ENCODE peak calls at places on chromosomes 6 and 20, in ten cellular contexts. One of them, this sample, is unnamed.

GRCh38 chr20:58691773-58692578 is 624 bp upstream of the NPEPL1 start:
- DNase-seq in T-helper 2 cell: no peak
- DNase-seq in effector memory CD8-positive, alpha-beta T cell: peak; percentile 11
- DNase-seq in neuronal stem cell: no peak
- DNase-seq in mucosa of descending colon: peak; percentile 24
- DNase-seq in AG04450: no peak
- DNase-seq in C1 segment of cervical spinal cord: no peak
- DNase-seq in stimulated activated naive CD4-positive, alpha-beta T cell: no peak
- DNase-seq in T-helper 1 cell: no peak
- DNase-seq in GM13976: no peak
- DNase-seq in this sample: no peak

GRCh38 chr6:101539510-101540245 is 146.2 kb downstream of the GRIK2 start:
- DNase-seq in T-helper 2 cell: no peak
- DNase-seq in effector memory CD8-positive, alpha-beta T cell: no peak
- DNase-seq in neuronal stem cell: no peak
- DNase-seq in mucosa of descending colon: no peak
- DNase-seq in AG04450: no peak
- DNase-seq in C1 segment of cervical spinal cord: no peak
- DNase-seq in stimulated activated naive CD4-positive, alpha-beta T cell: no peak
- DNase-seq in T-helper 1 cell: no peak
- DNase-seq in GM13976: no peak
- DNase-seq in this sample: no peak

GRCh38 chr20:64058536-64058935 is 4.5 kb upstream of the TCEA2 start:
- DNase-seq in T-helper 2 cell: no peak
- DNase-seq in effector memory CD8-positive, alpha-beta T cell: no peak
- DNase-seq in neuronal stem cell: no peak
- DNase-seq in mucosa of descending colon: no peak
- DNase-seq in AG04450: no peak
- DNase-seq in C1 segment of cervical spinal cord: no peak
- DNase-seq in stimulated activated naive CD4-positive, alpha-beta T cell: no peak
- DNase-seq in T-helper 1 cell: no peak
- DNase-seq in GM13976: no peak
- DNase-seq in this sample: no peak

GRCh38 chr6:129709451-129709908 is 497 bp downstream of the ARHGAP18 start:
- DNase-seq in T-helper 2 cell: no peak
- DNase-seq in effector memory CD8-positive, alpha-beta T cell: no peak
- DNase-seq in neuronal stem cell: no peak
- DNase-seq in mucosa of descending colon: peak; percentile 26
- DNase-seq in AG04450: peak; percentile 26
- DNase-seq in C1 segment of cervical spinal cord: no peak
- DNase-seq in stimulated activated naive CD4-positive, alpha-beta T cell: no peak
- DNase-seq in T-helper 1 cell: no peak
- DNase-seq in GM13976: no peak
- DNase-seq in this sample: no peak

GRCh38 chr6:1335367-1336037 is 23.6 kb downstream of the FOXQ1 start:
- DNase-seq in T-helper 2 cell: no peak
- DNase-seq in effector memory CD8-positive, alpha-beta T cell: no peak
- DNase-seq in neuronal stem cell: no peak
- DNase-seq in mucosa of descending colon: peak; percentile 57
- DNase-seq in AG04450: no peak
- DNase-seq in C1 segment of cervical spinal cord: no peak
- DNase-seq in stimulated activated naive CD4-positive, alpha-beta T cell: no peak
- DNase-seq in T-helper 1 cell: no peak
- DNase-seq in GM13976: no peak
- DNase-seq in this sample: no peak

GRCh38 chr6:105649192-105649591 is 246.3 kb upstream of the PREP start:
- DNase-seq in T-helper 2 cell: no peak
- DNase-seq in effector memory CD8-positive, alpha-beta T cell: no peak
- DNase-seq in neuronal stem cell: no peak
- DNase-seq in mucosa of descending colon: no peak
- DNase-seq in AG04450: no peak
- DNase-seq in C1 segment of cervical spinal cord: no peak
- DNase-seq in stimulated activated naive CD4-positive, alpha-beta T cell: no peak
- DNase-seq in T-helper 1 cell: no peak
- DNase-seq in GM13976: no peak
- DNase-seq in this sample: no peak

GRCh38 chr6:68834561-68834960 is 199.5 kb downstream of the ADGRB3 start:
- DNase-seq in T-helper 2 cell: no peak
- DNase-seq in effector memory CD8-positive, alpha-beta T cell: no peak
- DNase-seq in neuronal stem cell: no peak
- DNase-seq in mucosa of descending colon: no peak
- DNase-seq in AG04450: no peak
- DNase-seq in C1 segment of cervical spinal cord: no peak
- DNase-seq in stimulated activated naive CD4-positive, alpha-beta T cell: no peak
- DNase-seq in T-helper 1 cell: no peak
- DNase-seq in GM13976: no peak
- DNase-seq in this sample: no peak

GRCh38 chr6:35298625-35299140 is 1.1 kb downstream of the DEF6 start:
- DNase-seq in T-helper 2 cell: no peak
- DNase-seq in effector memory CD8-positive, alpha-beta T cell: no peak
- DNase-seq in neuronal stem cell: no peak
- DNase-seq in mucosa of descending colon: no peak
- DNase-seq in AG04450: no peak
- DNase-seq in C1 segment of cervical spinal cord: no peak
- DNase-seq in stimulated activated naive CD4-positive, alpha-beta T cell: no peak
- DNase-seq in T-helper 1 cell: no peak
- DNase-seq in GM13976: no peak
- DNase-seq in this sample: no peak

GRCh38 chr6:1893470-1894130 is 283.9 kb downstream of the FOXC1 start:
- DNase-seq in T-helper 2 cell: no peak
- DNase-seq in effector memory CD8-positive, alpha-beta T cell: no peak
- DNase-seq in neuronal stem cell: no peak
- DNase-seq in mucosa of descending colon: no peak
- DNase-seq in AG04450: no peak
- DNase-seq in C1 segment of cervical spinal cord: no peak
- DNase-seq in stimulated activated naive CD4-positive, alpha-beta T cell: no peak
- DNase-seq in T-helper 1 cell: no peak
- DNase-seq in GM13976: no peak
- DNase-seq in this sample: no peak

GRCh38 chr20:51500311-51500710 is 42.2 kb downstream of the NFATC2 start:
- DNase-seq in T-helper 2 cell: no peak
- DNase-seq in effector memory CD8-positive, alpha-beta T cell: peak; percentile 52
- DNase-seq in neuronal stem cell: no peak
- DNase-seq in mucosa of descending colon: no peak
- DNase-seq in AG04450: no peak
- DNase-seq in C1 segment of cervical spinal cord: no peak
- DNase-seq in stimulated activated naive CD4-positive, alpha-beta T cell: peak; percentile 18
- DNase-seq in T-helper 1 cell: peak; percentile 39
- DNase-seq in GM13976: peak; percentile 87
- DNase-seq in this sample: no peak

GRCh38 chr6:153084393-153084792 is 46.7 kb downstream of the RGS17 start:
- DNase-seq in T-helper 2 cell: no peak
- DNase-seq in effector memory CD8-positive, alpha-beta T cell: no peak
- DNase-seq in neuronal stem cell: no peak
- DNase-seq in mucosa of descending colon: no peak
- DNase-seq in AG04450: peak; percentile 8
- DNase-seq in C1 segment of cervical spinal cord: no peak
- DNase-seq in stimulated activated naive CD4-positive, alpha-beta T cell: no peak
- DNase-seq in T-helper 1 cell: no peak
- DNase-seq in GM13976: no peak
- DNase-seq in this sample: no peak

GRCh38 chr6:125363360-125364121 is 61.8 kb upstream of the HDDC2 start:
- DNase-seq in T-helper 2 cell: no peak
- DNase-seq in effector memory CD8-positive, alpha-beta T cell: no peak
- DNase-seq in neuronal stem cell: peak; percentile 77
- DNase-seq in mucosa of descending colon: no peak
- DNase-seq in AG04450: no peak
- DNase-seq in C1 segment of cervical spinal cord: no peak
- DNase-seq in stimulated activated naive CD4-positive, alpha-beta T cell: no peak
- DNase-seq in T-helper 1 cell: no peak
- DNase-seq in GM13976: peak; percentile 17
- DNase-seq in this sample: no peak

GRCh38 chr20:59603727-59604608 is at the start of gene PHACTR3:
- DNase-seq in T-helper 2 cell: no peak
- DNase-seq in effector memory CD8-positive, alpha-beta T cell: no peak
- DNase-seq in neuronal stem cell: peak; percentile 27
- DNase-seq in mucosa of descending colon: no peak
- DNase-seq in AG04450: no peak
- DNase-seq in C1 segment of cervical spinal cord: no peak
- DNase-seq in stimulated activated naive CD4-positive, alpha-beta T cell: no peak
- DNase-seq in T-helper 1 cell: no peak
- DNase-seq in GM13976: no peak
- DNase-seq in this sample: no peak

GRCh38 chr6:36636687-36637418 is 41.7 kb upstream of the CDKN1A start:
- DNase-seq in T-helper 2 cell: no peak
- DNase-seq in effector memory CD8-positive, alpha-beta T cell: no peak
- DNase-seq in neuronal stem cell: no peak
- DNase-seq in mucosa of descending colon: no peak
- DNase-seq in AG04450: no peak
- DNase-seq in C1 segment of cervical spinal cord: no peak
- DNase-seq in stimulated activated naive CD4-positive, alpha-beta T cell: no peak
- DNase-seq in T-helper 1 cell: no peak
- DNase-seq in GM13976: no peak
- DNase-seq in this sample: no peak

GRCh38 chr20:53751394-53752368 is 158.0 kb upstream of the ZNF217 start:
- DNase-seq in T-helper 2 cell: no peak
- DNase-seq in effector memory CD8-positive, alpha-beta T cell: no peak
- DNase-seq in neuronal stem cell: no peak
- DNase-seq in mucosa of descending colon: peak; percentile 50
- DNase-seq in AG04450: no peak
- DNase-seq in C1 segment of cervical spinal cord: no peak
- DNase-seq in stimulated activated naive CD4-positive, alpha-beta T cell: no peak
- DNase-seq in T-helper 1 cell: no peak
- DNase-seq in GM13976: no peak
- DNase-seq in this sample: no peak

GRCh38 chr6:3392930-3393575 is 63.8 kb downstream of the SLC22A23 start:
- DNase-seq in T-helper 2 cell: no peak
- DNase-seq in effector memory CD8-positive, alpha-beta T cell: no peak
- DNase-seq in neuronal stem cell: no peak
- DNase-seq in mucosa of descending colon: no peak
- DNase-seq in AG04450: no peak
- DNase-seq in C1 segment of cervical spinal cord: no peak
- DNase-seq in stimulated activated naive CD4-positive, alpha-beta T cell: no peak
- DNase-seq in T-helper 1 cell: no peak
- DNase-seq in GM13976: no peak
- DNase-seq in this sample: no peak

GRCh38 chr20:62900692-62901584 is 25.4 kb downstream of the DIDO1 start:
- DNase-seq in T-helper 2 cell: no peak
- DNase-seq in effector memory CD8-positive, alpha-beta T cell: no peak
- DNase-seq in neuronal stem cell: no peak
- DNase-seq in mucosa of descending colon: peak; percentile 68
- DNase-seq in AG04450: no peak
- DNase-seq in C1 segment of cervical spinal cord: no peak
- DNase-seq in stimulated activated naive CD4-positive, alpha-beta T cell: peak; percentile 21
- DNase-seq in T-helper 1 cell: no peak
- DNase-seq in GM13976: no peak
- DNase-seq in this sample: no peak

GRCh38 chr20:22515264-22515663 is 69.1 kb downstream of the FOXA2 start:
- DNase-seq in T-helper 2 cell: no peak
- DNase-seq in effector memory CD8-positive, alpha-beta T cell: no peak
- DNase-seq in neuronal stem cell: no peak
- DNase-seq in mucosa of descending colon: no peak
- DNase-seq in AG04450: no peak
- DNase-seq in C1 segment of cervical spinal cord: no peak
- DNase-seq in stimulated activated naive CD4-positive, alpha-beta T cell: no peak
- DNase-seq in T-helper 1 cell: no peak
- DNase-seq in GM13976: no peak
- DNase-seq in this sample: no peak

GRCh38 chr6:11298651-11299420 is 66.4 kb upstream of the NEDD9 start:
- DNase-seq in T-helper 2 cell: no peak
- DNase-seq in effector memory CD8-positive, alpha-beta T cell: no peak
- DNase-seq in neuronal stem cell: no peak
- DNase-seq in mucosa of descending colon: no peak
- DNase-seq in AG04450: no peak
- DNase-seq in C1 segment of cervical spinal cord: no peak
- DNase-seq in stimulated activated naive CD4-positive, alpha-beta T cell: no peak
- DNase-seq in T-helper 1 cell: no peak
- DNase-seq in GM13976: no peak
- DNase-seq in this sample: no peak

GRCh38 chr6:4125933-4126864 is 9.2 kb downstream of the ECI2 start:
- DNase-seq in T-helper 2 cell: no peak
- DNase-seq in effector memory CD8-positive, alpha-beta T cell: no peak
- DNase-seq in neuronal stem cell: no peak
- DNase-seq in mucosa of descending colon: no peak
- DNase-seq in AG04450: peak; percentile 62
- DNase-seq in C1 segment of cervical spinal cord: no peak
- DNase-seq in stimulated activated naive CD4-positive, alpha-beta T cell: no peak
- DNase-seq in T-helper 1 cell: no peak
- DNase-seq in GM13976: no peak
- DNase-seq in this sample: no peak

GRCh38 chr20:63056236-63057132 is 49.7 kb upstream of the BHLHE23 start:
- DNase-seq in T-helper 2 cell: peak; percentile 19
- DNase-seq in effector memory CD8-positive, alpha-beta T cell: peak; percentile 36
- DNase-seq in neuronal stem cell: peak; percentile 69
- DNase-seq in mucosa of descending colon: no peak
- DNase-seq in AG04450: no peak
- DNase-seq in C1 segment of cervical spinal cord: no peak
- DNase-seq in stimulated activated naive CD4-positive, alpha-beta T cell: peak; percentile 50
- DNase-seq in T-helper 1 cell: peak; percentile 28
- DNase-seq in GM13976: peak; percentile 84
- DNase-seq in this sample: no peak

GRCh38 chr20:24437322-24438090 is 31.9 kb upstream of the SYNDIG1 start:
- DNase-seq in T-helper 2 cell: no peak
- DNase-seq in effector memory CD8-positive, alpha-beta T cell: no peak
- DNase-seq in neuronal stem cell: no peak
- DNase-seq in mucosa of descending colon: peak; percentile 56
- DNase-seq in AG04450: no peak
- DNase-seq in C1 segment of cervical spinal cord: no peak
- DNase-seq in stimulated activated naive CD4-positive, alpha-beta T cell: no peak
- DNase-seq in T-helper 1 cell: no peak
- DNase-seq in GM13976: no peak
- DNase-seq in this sample: no peak

GRCh38 chr6:105164418-105164817 is 15.4 kb downstream of the POPDC3 start:
- DNase-seq in T-helper 2 cell: no peak
- DNase-seq in effector memory CD8-positive, alpha-beta T cell: no peak
- DNase-seq in neuronal stem cell: no peak
- DNase-seq in mucosa of descending colon: no peak
- DNase-seq in AG04450: no peak
- DNase-seq in C1 segment of cervical spinal cord: no peak
- DNase-seq in stimulated activated naive CD4-positive, alpha-beta T cell: no peak
- DNase-seq in T-helper 1 cell: no peak
- DNase-seq in GM13976: no peak
- DNase-seq in this sample: no peak

GRCh38 chr20:24993337-24994185 is 1.0 kb upstream of the APMAP start:
- DNase-seq in T-helper 2 cell: no peak
- DNase-seq in effector memory CD8-positive, alpha-beta T cell: no peak
- DNase-seq in neuronal stem cell: no peak
- DNase-seq in mucosa of descending colon: no peak
- DNase-seq in AG04450: no peak
- DNase-seq in C1 segment of cervical spinal cord: no peak
- DNase-seq in stimulated activated naive CD4-positive, alpha-beta T cell: no peak
- DNase-seq in T-helper 1 cell: no peak
- DNase-seq in GM13976: no peak
- DNase-seq in this sample: no peak